ENCODE peak calls at places on chromosomes 2 and 18, in four cellular contexts. G, B, E and U are unnamed samples.

GRCh38 chr2:46002507-46002883 is 294.7 kb upstream of the EPAS1 start:
- DNase-seq in B (no peak), G (no peak), E (no peak), U (no peak)

GRCh38 chr2:217645891-217646290 is 356.9 kb downstream of the TNS1 start:
- DNase-seq in E (no peak), G (peak), B (no peak), U (no peak)

GRCh38 chr2:234178309-234179030 is 128.0 kb downstream of the SPP2 start:
- DNase-seq in E (no peak), B (no peak), G (peak), U (no peak)

GRCh38 chr2:9380702-9381628 is 42.4 kb downstream of the ITGB1BP1 start:
- DNase-seq in G (peak), B (no peak), E (no peak), U (peak)

GRCh38 chr18:34707670-34708069 is 2.4 kb upstream of the DTNA start:
- DNase-seq in G (peak), E (peak), B (no peak), U (peak)

GRCh38 chr2:60818272-60818671 is 62.2 kb downstream of the PAPOLG start:
- DNase-seq in B (peak), E (no peak), G (peak), U (no peak)

GRCh38 chr2:8378016-8378810 is 303.6 kb upstream of the ID2 start:
- DNase-seq in B (no peak), E (no peak), G (no peak), U (no peak)

GRCh38 chr2:30231726-30232026 is 342 bp downstream of the LBH start:
- DNase-seq in E (no peak), B (no peak), G (no peak), U (no peak)

GRCh38 chr2:39730685-39731302 is 48.3 kb downstream of the THUMPD2 start:
- DNase-seq in E (no peak), G (peak), B (peak), U (no peak)

GRCh38 chr2:84958135-84959044 is 12.6 kb upstream of the KCMF1 start:
- DNase-seq in E (no peak), G (peak), B (no peak), U (no peak)